ENCODE peak calls at places on chromosomes 4 and X, in seven cellular contexts. G is tibial nerve, N is body of pancreas, C is IMR-90, U is HCT116, B is suprapubic skin, W is K562. T is an unnamed sample. For H3K9me3 and H3K4me1, the result is how much of the 10 kb centered on the place peaks cover.

GRCh38 chr4:79227896-79228295 is 98.0 kb downstream of the NAA11 start:
- DNase-seq in G (peak), C (no peak), B (no peak), N (peak), W (no peak), U (no peak), T (no peak)

GRCh38 chr4:20159516-20159915 is 92.2 kb upstream of the SLIT2 start:
- DNase-seq in U (no peak), C (no peak), N (no peak), B (no peak), W (no peak), G (no peak), T (no peak)

GRCh38 chrX:12779534-12779933 is 11.7 kb upstream of the PRPS2 start:
- DNase-seq in N (peak), U (no peak), G (no peak), W (no peak), B (no peak), C (no peak), T (no peak)

GRCh38 chr4:164572877-164573279 is 181.1 kb upstream of the SMIM31 start:
- DNase-seq in C (no peak), B (no peak), G (no peak), W (no peak), N (no peak), U (peak), T (no peak)

GRCh38 chr4:142265536-142265935 is 580.6 kb downstream of the INPP4B start:
- DNase-seq in W (no peak), B (no peak), N (peak), U (peak), G (no peak), C (peak), T (no peak)

GRCh38 chrX:129996120-129996519 is 13.7 kb downstream of the BCORL1 start:
- DNase-seq in N (no peak), C (peak), G (no peak), W (peak), U (no peak), B (no peak), T (no peak)

GRCh38 chr4:173167793-173168395 is 717 bp upstream of the GALNT7 start:
- DNase-seq in W (peak), N (peak), B (peak), U (peak), C (peak), G (no peak), T (no peak)

GRCh38 chr4:27308379-27308778 is 447.7 kb downstream of the STIM2 start:
- DNase-seq in G (no peak), N (no peak), U (no peak), B (no peak), W (no peak), C (no peak), T (no peak)

GRCh38 chr4:87949961-87950360 is 25.6 kb upstream of the SPP1 start:
- DNase-seq in G (no peak), C (peak), B (no peak), W (no peak), U (no peak), N (peak), T (no peak)

GRCh38 chr4:82428969-82429727 is 1.1 kb downstream of the HNRNPDL start:
- DNase-seq in N (peak), B (peak), C (peak), G (peak), U (peak), W (peak), T (peak)

GRCh38 chr4:126916626-126917140 is 716.1 kb upstream of the INTU start:
- DNase-seq in W (peak), G (peak), B (no peak), N (no peak), C (peak), U (no peak), T (no peak)

GRCh38 chr4:113657834-113658233 is 103.7 kb downstream of the CAMK2D start:
- DNase-seq in C (peak), N (no peak), B (no peak), U (no peak), G (no peak), W (no peak), T (no peak)

GRCh38 chr4:93183589-93183988 is 645.0 kb upstream of the ATOH1 start:
- DNase-seq in B (no peak), G (no peak), U (no peak), W (no peak), N (no peak), C (no peak), T (no peak)

GRCh38 chrX:43860646-43861370 is 21.4 kb downstream of the MAOB start:
- DNase-seq in G (peak), U (peak), N (peak), W (no peak), B (no peak), C (peak), T (no peak)

GRCh38 chrX:124239911-124240310 is 92.5 kb upstream of the TEX13D start:
- DNase-seq in U (no peak), W (no peak), B (no peak), G (no peak), C (no peak), N (no peak), T (no peak)

GRCh38 chr4:122100508-122100907 is 51.6 kb upstream of the BLTP1 start:
- DNase-seq in G (no peak), B (no peak), N (no peak), C (no peak), U (no peak), W (no peak), T (no peak)

GRCh38 chrX:15873566-15873965 is 19.0 kb upstream of the AP1S2 start:
- DNase-seq in W (no peak), N (no peak), C (peak), U (no peak), G (no peak), B (no peak), T (no peak)

GRCh38 chr4:6221851-6222760 is 21.8 kb upstream of the JAKMIP1 start:
- DNase-seq in G (no peak), B (no peak), W (peak), C (no peak), U (peak), N (peak), T (no peak)

GRCh38 chr4:150280081-150280950 is 202.1 kb downstream of the DCLK2 start:
- DNase-seq in U (no peak), G (no peak), N (no peak), B (no peak), C (peak), W (no peak), T (no peak)

GRCh38 chrX:51456814-51457213 is 39.6 kb downstream of the NUDT11 start:
- DNase-seq in U (no peak), C (no peak), G (no peak), N (no peak), B (no peak), W (no peak), T (no peak)

GRCh38 chrX:28847423-28847822 is 260.2 kb downstream of the IL1RAPL1 start:
- DNase-seq in U (peak), N (no peak), C (peak), W (no peak), G (no peak), B (no peak), T (no peak)

GRCh38 chr4:48129307-48130014 is 4.6 kb downstream of the TXK start:
- DNase-seq in B (no peak), U (no peak), W (peak), G (no peak), N (peak), C (no peak), T (no peak)

GRCh38 chr4:141155586-141155985 is 22.3 kb upstream of the RNF150 start:
- DNase-seq in U (no peak), B (no peak), N (no peak), C (no peak), G (no peak), W (no peak), T (no peak)

GRCh38 chrX:132615396-132616131 is 126.7 kb upstream of the MBNL3 start:
- DNase-seq in U (peak), B (peak), G (peak), C (peak), W (peak), N (peak), T (no peak)

GRCh38 chr4:140302151-140302859 is 71.1 kb upstream of the SCOC start:
- DNase-seq in U (no peak), W (no peak), G (no peak), C (no peak), N (no peak), B (no peak), T (no peak)

GRCh38 chr4:127632420-127633403 is at the start of gene INTU:
- DNase-seq in G (peak), N (peak), B (peak), U (peak), W (peak), C (peak), T (peak)

GRCh38 chrX:9133426-9133825 is 99.5 kb upstream of the FAM9B start:
- DNase-seq in N (no peak), U (no peak), B (no peak), W (no peak), C (peak), G (no peak), T (no peak)

GRCh38 chr4:184177271-184177670 is 40.4 kb downstream of the ENPP6 start:
- DNase-seq in U (no peak), G (no peak), B (no peak), N (no peak), W (no peak), C (no peak), T (no peak)

GRCh38 chr4:181685461-181685860 is 557.7 kb upstream of the TENM3 start:
- DNase-seq in G (no peak), U (no peak), W (no peak), N (no peak), B (no peak), C (peak), T (no peak)

GRCh38 chrX:43741843-43742573 is 85.9 kb downstream of the MAOA start:
- DNase-seq in U (no peak), B (no peak), W (no peak), G (peak), C (no peak), N (no peak), T (no peak)

GRCh38 chrX:115018944-115019343 is 1.5 kb upstream of the IL13RA2 start:
- DNase-seq in U (no peak), C (no peak), W (no peak), B (no peak), N (no peak), G (no peak), T (no peak)

GRCh38 chr4:123826896-123827295 is 430.3 kb downstream of the SPRY1 start:
- DNase-seq in C (peak), N (no peak), U (no peak), B (no peak), W (no peak), G (no peak), T (no peak)

DNA sequence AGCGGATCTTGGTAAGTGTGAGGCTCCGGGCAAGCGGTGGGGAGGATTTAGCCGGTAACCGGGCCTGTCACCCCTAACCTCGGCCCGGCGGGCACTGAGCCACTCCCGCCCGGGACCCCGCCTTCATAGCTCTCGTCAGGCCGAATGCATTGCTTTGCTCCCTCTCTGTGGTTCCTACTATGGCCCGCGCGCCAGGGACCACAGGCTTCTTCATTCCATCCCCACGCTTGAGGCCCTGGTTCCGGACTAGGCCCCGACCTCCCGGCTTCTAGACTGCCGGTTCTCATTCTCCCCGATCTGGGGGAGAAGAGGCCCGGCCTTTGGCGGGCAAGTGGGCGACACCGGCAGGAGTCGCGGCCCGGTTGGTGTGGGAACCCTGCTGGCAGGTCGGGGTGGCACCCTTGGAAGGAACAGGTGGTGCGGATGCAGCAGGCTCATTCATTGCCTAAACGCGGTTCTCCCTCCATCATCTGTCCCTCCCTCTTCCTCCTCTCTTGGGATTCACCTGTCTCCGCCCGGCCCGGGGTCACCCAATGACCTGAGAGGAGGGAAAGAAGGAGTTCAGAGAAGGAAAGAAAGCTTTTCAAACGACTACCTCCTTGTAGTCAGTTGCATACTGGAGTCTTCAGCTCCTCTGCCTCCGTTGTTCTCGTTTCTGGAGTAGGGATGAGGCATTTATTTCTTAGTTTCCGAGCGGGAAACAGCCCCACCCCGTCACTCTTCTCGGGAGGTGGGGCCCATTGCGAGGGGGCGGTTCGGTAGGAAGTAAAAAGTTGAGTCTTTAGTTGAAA is at the start of gene NDUFC1:
- DNase-seq in B (peak), W (peak), G (peak), U (no peak), C (peak), N (peak), T (no peak)
- TF ChIP-seq POLR2A in B (peak), W (no peak), G (peak), U (peak), C (peak), N (no peak), T (no peak)

DNA sequence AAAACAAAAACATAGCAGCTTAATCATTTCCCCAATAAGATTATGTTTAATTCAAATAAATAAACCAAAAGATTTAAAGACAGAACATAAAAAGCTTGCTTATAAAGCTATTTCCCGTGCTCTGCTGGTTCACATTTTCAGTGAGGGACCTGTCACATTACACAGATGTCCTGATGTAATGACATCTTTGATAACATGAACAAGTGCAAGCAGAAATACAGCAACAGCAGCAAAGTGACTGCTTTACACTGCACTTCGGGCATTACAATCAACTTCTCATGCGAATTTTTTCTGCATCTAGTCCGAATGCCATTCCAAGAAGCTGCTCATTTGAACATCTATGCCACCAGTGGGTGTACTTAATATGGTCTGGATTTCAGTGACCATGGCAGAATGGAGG is 940.3 kb upstream of the IGFBP7 start:
- DNase-seq in C (no peak), B (no peak), N (no peak), U (no peak), G (no peak), W (no peak), T (no peak)
- H3K9me3 ChIP-seq in C (under half), B (under half), N (under half), U (under half), G (under half), W (under half), T (under half)

GRCh38 chr4:4868506-4869379 is 9.3 kb downstream of the MSX1 start:
- DNase-seq in G (no peak), N (no peak), C (no peak), W (no peak), B (no peak), U (no peak), T (no peak)

GRCh38 chr4:4867745-4868505 is 8.5 kb downstream of the MSX1 start:
- DNase-seq in N (no peak), U (no peak), G (no peak), C (no peak), B (no peak), W (no peak), T (no peak)

GRCh38 chr4:4865705-4866123 is 6.2 kb downstream of the MSX1 start:
- DNase-seq in U (no peak), W (no peak), B (no peak), G (no peak), N (no peak), C (no peak), T (no peak)

GRCh38 chr4:4866124-4866832 is 6.8 kb downstream of the MSX1 start:
- DNase-seq in N (no peak), C (no peak), U (no peak), G (no peak), B (no peak), W (no peak), T (no peak)

DNA sequence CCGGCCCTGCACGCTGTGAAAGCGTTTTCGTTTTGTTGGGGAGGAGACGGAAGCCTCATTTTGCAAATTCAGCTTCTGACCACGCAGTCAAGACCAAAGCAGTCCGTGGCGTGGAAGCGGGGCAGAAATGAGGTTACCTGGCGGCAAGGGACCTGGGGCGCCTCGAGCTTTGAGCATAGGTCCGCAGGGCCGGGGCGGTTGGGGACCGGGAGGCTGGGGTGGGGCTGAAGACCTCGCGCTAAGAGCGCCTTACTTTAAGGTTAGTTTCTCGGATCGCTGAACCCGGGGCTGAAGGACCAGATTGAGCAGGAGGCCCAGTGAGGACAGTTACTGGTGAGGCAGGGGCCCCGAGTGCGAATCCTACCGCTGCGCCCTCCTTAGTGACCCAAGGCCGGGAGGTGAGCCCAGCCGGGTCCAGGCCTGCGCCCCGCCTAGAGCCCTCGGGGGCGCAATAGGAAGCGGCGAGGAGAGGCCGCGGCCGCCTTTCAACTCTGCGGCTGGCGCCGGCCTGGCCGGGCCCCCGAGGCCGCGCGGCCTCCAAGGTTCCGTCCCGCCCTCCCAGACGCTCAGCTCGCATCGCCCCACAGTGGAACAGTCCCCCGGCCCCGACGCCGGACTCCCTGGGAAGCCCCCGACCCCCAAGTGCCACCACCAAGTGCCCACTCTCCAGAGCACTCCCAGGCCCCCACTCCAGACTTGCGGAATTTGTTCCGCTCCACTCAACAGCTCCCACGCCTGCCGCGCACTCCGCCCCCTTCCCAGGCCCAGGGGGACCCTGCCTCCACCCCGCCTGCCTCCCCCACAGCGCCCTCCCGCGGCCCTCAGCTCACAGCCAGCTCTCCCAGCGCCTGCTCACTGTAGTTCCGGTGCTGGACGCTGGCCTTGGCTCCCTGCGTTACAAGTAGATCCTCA is 7.6 kb downstream of the MSX1 start:
- DNase-seq in C (no peak), U (no peak), B (peak), N (peak), G (no peak), W (no peak), T (no peak)
- H3K4me1 ChIP-seq in C (under half), U (under half), B (half or more), N (under half), G (half or more), W (under half), T (under half)

DNA sequence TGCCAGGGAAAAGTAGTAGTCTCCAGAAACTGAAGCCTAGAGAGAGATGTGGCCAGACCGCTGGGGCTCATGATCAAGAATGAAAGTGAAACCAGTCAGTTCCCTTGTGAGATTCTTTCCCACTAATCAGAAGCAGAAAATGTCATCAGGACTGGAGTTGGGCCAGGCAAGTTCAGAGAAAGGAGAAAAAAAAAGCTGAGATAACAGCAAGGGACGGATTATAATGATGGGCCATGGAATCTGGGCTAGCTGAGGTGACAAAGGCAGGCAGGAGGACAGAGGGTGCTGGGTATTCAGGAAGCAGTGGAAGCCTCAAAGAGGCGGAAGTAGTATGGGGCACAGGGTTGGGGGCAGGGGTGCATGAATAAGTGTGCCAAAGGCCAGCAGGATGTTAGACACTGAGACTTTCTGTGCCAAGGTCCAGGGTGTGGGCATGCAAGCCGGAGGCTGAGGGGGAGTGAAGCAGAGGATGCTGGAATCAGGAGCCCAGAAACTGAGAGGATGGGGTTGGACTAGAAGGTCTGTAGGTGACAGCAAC is 2.5 kb downstream of the CXorf38 start:
- DNase-seq in W (peak), C (peak), B (no peak), U (no peak), G (peak), N (peak), T (peak)
- TF ChIP-seq POLR2A in W (no peak), C (no peak), B (no peak), U (no peak), G (no peak), N (no peak), T (no peak)

GRCh38 chr4:31362756-31363155 is 642.6 kb downstream of the PCDH7 start:
- DNase-seq in W (no peak), N (no peak), C (no peak), B (no peak), G (no peak), U (no peak), T (no peak)

GRCh38 chr4:31360786-31361185 is 640.6 kb downstream of the PCDH7 start:
- DNase-seq in C (peak), B (no peak), G (no peak), U (no peak), N (no peak), W (no peak), T (no peak)

GRCh38 chr4:31351695-31352094 is 631.5 kb downstream of the PCDH7 start:
- DNase-seq in C (no peak), G (no peak), W (no peak), B (no peak), U (no peak), N (no peak), T (no peak)

GRCh38 chr4:31356839-31357238 is 636.7 kb downstream of the PCDH7 start:
- DNase-seq in N (no peak), W (no peak), C (no peak), G (no peak), U (no peak), B (no peak), T (no peak)
- H3K9me3 ChIP-seq in N (under half), W (under half), C (under half), G (under half), U (under half), B (under half), T (under half)

DNA sequence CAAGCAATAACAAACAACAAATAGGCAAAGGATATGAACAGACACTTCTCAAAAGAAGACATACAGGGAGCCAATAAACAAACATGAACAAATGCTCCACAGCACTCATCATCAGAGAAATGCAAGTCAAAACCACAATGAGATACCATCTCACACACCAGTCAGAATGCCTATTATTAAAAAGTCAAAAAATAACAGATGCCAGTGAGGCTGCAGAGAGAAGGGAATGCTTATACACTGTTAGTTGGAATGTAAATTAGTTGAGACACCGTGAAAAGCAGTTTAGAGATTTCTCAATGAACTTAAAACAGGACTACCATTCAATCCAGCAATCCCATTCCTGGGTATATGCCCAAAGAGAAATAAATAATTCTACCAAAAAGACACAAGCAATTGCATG is 129.8 kb upstream of the MAGEB2 start:
- DNase-seq in W (no peak), C (no peak), U (no peak), B (no peak), N (no peak), G (no peak), T (no peak)
- H3K4me1 ChIP-seq in W (under half), C (under half), U (under half), B (under half), N (under half), G (under half), T (under half)